ENCODE peak calls at places on chromosomes 3 and 15, in four cellular contexts. Q is SK-N-SH, K is GM12878, I is H1. V is an unnamed sample.

GRCh38 chr3:88000853-88001252 is 58.0 kb downstream of the CGGBP1 start:
- DNase-seq in Q (peak; percentile 12), K (no peak), I (no peak), V (no peak)

GRCh38 chr3:153165211-153165815 is 3.3 kb downstream of the RAP2B start:
- DNase-seq in Q (no peak), K (no peak), I (no peak), V (peak; percentile 15)

GRCh38 chr3:99625237-99625622 is 13.2 kb upstream of the COL8A1 start:
- DNase-seq in Q (no peak), K (no peak), I (no peak), V (no peak)

GRCh38 chr3:171813897-171814460 is 3.7 kb upstream of the PLD1 start:
- DNase-seq in Q (no peak), K (peak; percentile 83), I (no peak), V (peak; percentile 29)

GRCh38 chr3:129650256-129650872 is 43.9 kb upstream of the PLXND1 start:
- DNase-seq in Q (peak; percentile 58), K (no peak), I (no peak), V (peak; percentile 74)

GRCh38 chr15:94840794-94841587 is 609.6 kb downstream of the MCTP2 start:
- DNase-seq in Q (no peak), K (no peak), I (no peak), V (no peak)

GRCh38 chr3:112425858-112426750 is 73.2 kb downstream of the BTLA start:
- DNase-seq in Q (no peak), K (no peak), I (no peak), V (no peak)

GRCh38 chr3:98796334-98796733 is 33.2 kb downstream of the ST3GAL6 start:
- DNase-seq in Q (no peak), K (no peak), I (no peak), V (no peak)

GRCh38 chr3:50924638-50925037 is 249.9 kb downstream of the DOCK3 start:
- DNase-seq in Q (no peak), K (no peak), I (no peak), V (no peak)

GRCh38 chr15:66570327-66570726 is 4.5 kb upstream of the LCTL start:
- DNase-seq in Q (no peak), K (no peak), I (no peak), V (no peak)

GRCh38 chr3:39361252-39361927 is 21.8 kb upstream of the SLC25A38 start:
- DNase-seq in Q (no peak), K (no peak), I (no peak), V (no peak)

DNA sequence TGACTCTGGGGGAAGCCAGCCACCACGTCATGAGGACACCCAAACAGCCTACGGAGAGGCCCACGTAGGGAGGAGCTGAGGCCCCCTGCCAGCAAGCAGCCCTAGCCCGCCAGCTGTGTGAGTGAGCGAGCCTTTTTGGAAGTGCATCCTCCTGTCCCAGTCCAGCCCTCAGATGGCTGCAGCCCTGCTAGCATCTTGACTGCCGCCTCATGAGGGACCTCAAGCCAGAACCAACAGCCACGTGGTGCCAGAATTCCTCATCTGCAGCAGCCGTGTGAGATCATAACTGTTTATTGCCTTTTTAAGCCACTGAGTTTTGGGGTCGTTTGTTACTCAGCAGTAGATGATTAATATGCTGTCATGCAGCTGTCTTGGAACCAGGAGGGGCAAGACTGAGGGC is 73.5 kb downstream of the RPLP1 start:
- DNase-seq in Q (no peak), K (no peak), I (no peak), V (no peak)
- TF ChIP-seq TAF1 in Q (no peak), K (no peak), I (no peak), V (no peak)

GRCh38 chr3:165195628-165196576 is at the start of gene SLITRK3:
- DNase-seq in Q (peak; percentile 38), K (no peak), I (no peak), V (no peak)

GRCh38 chr3:165193392-165194268 is 2.6 kb downstream of the SLITRK3 start:
- DNase-seq in Q (peak; percentile 8), K (no peak), I (no peak), V (no peak)

GRCh38 chr3:165195226-165195625 is 958 bp downstream of the SLITRK3 start:
- DNase-seq in Q (peak; percentile 8), K (no peak), I (no peak), V (no peak)

GRCh38 chr3:165194477-165195135 is 1.6 kb downstream of the SLITRK3 start:
- DNase-seq in Q (peak; percentile 25), K (no peak), I (no peak), V (no peak)

GRCh38 chr3:165196577-165197561 is 685 bp upstream of the SLITRK3 start:
- DNase-seq in Q (peak; percentile 50), K (no peak), I (no peak), V (no peak)
- TF ChIP-seq NRF1 in Q (no peak), K (no peak), I (no peak), V (no peak)

DNA sequence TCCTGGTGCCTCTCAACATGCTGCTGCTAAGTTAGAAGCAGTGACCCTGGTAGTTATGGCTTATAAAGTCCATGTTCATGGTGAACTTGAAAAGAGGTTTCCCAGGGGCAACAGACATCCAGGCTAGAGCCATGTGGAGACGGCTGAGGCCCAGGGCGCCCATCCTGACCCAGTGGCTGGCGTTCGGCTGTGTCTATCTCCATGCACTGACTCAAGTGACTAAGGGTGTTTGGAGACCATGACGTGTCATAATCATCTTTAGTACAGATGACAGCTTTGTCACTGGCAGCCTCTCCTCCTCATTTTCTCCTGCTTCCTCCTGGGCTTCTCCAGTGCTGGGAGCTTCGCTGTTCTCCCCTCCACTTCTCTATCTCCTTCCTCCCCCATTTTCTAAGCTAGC is 287.4 kb upstream of the LYSMD4 start:
- DNase-seq in Q (no peak), K (no peak), I (no peak), V (no peak)
- TF ChIP-seq TAF1 in Q (no peak), K (no peak), I (no peak), V (no peak)

GRCh38 chr3:121705541-121705940 is 44.0 kb downstream of the GOLGB1 start:
- DNase-seq in Q (no peak), K (no peak), I (no peak), V (no peak)
- TF ChIP-seq NRF1 in Q (no peak), K (no peak), I (no peak), V (no peak)

GRCh38 chr3:24508423-24508839 is 13.8 kb upstream of the THRB start:
- DNase-seq in Q (no peak), K (no peak), I (no peak), V (no peak)
- TF ChIP-seq TAF1 in Q (no peak), K (no peak), I (no peak), V (no peak)

GRCh38 chr3:43347774-43348173 is 61.4 kb downstream of the SNRK start:
- DNase-seq in Q (no peak), K (no peak), I (no peak), V (no peak)
- TF ChIP-seq NRF1 in Q (no peak), K (no peak), I (no peak), V (no peak)

DNA sequence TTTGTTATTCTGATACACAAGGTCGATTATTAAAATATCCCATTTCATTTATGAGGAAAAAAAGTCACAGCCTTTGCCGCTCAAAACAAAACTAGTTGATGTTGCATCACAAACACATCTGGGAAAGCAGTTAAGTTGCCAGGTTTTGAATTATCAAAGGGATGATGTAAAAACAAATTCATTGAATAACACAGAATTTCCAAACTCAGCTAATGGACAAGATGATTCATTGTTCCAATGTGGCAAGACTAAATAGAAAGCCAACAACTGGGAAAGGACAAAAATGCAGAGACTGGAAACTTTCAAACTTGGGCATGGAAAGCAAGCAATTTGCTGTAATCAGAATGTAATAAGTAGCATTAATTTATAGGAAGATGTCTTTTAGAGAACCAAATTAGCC is 610.0 kb upstream of the ZNF385D start:
- DNase-seq in Q (no peak), K (no peak), I (no peak), V (no peak)
- TF ChIP-seq TAF1 in Q (no peak), K (no peak), I (no peak), V (no peak)

GRCh38 chr3:14508966-14509795 is 31.0 kb downstream of the GRIP2 start:
- DNase-seq in Q (peak; percentile 94), K (no peak), I (peak; percentile 78), V (peak; percentile 96)
- TF ChIP-seq NRF1 in Q (no peak), K (no peak), I (no peak), V (no peak)

GRCh38 chr15:80514071-80514780 is 110.0 kb downstream of the ARNT2 start:
- DNase-seq in Q (no peak), K (no peak), I (no peak), V (no peak)
- TF ChIP-seq TAF1 in Q (no peak), K (no peak), I (no peak), V (no peak)

GRCh38 chr15:77107531-77108355 is 36.8 kb upstream of the TSPAN3 start:
- DNase-seq in Q (peak; percentile 72), K (no peak), I (peak; percentile 38), V (peak; percentile 37)
- TF ChIP-seq NRF1 in Q (no peak), K (no peak), I (no peak), V (no peak)

V was measured in K562.